ENCODE peak calls at places on chromosomes 16 and 17, in nine cellular contexts. M is epithelial cell of proximal tubule; V is AG04450; X is A549; Y is mammary epithelial cell; D is activated effector memory CD4-positive, alpha-beta T cell treated with Interleukin-2 at 50 U/mL for 16 hours; P is HTR-8/SVneo; Q is endothelial cell; R is stimulated activated CD4-positive, alpha-beta T cell treated with anti-CD3 and anti-CD28 coated beads, Interleukin-15, amount 100 ng/mL, for 48 hours. A is an unnamed sample.

GRCh38 chr16:21590287-21590686 is 9.1 kb upstream of the METTL9 start:
- DNase-seq in M (no peak), V (no peak), X (no peak), Y (no peak), D (no peak), P (no peak), Q (no peak), R (no peak), A (no peak)

GRCh38 chr16:89115216-89115949 is 21.7 kb downstream of the ACSF3 start:
- DNase-seq in M (no peak), V (no peak), X (no peak), Y (peak), D (peak), P (no peak), Q (no peak), R (peak), A (no peak)

GRCh38 chr16:48384982-48385271 is 286 bp downstream of the SIAH1 start:
- DNase-seq in M (no peak), V (no peak), X (no peak), Y (no peak), D (no peak), P (no peak), Q (no peak), R (peak), A (no peak)

GRCh38 chr16:56841233-56841632 is 23.8 kb upstream of the SLC12A3 start:
- DNase-seq in M (no peak), V (no peak), X (no peak), Y (no peak), D (no peak), P (no peak), Q (no peak), R (no peak), A (no peak)

GRCh38 chr16:25627641-25628040 is 64.1 kb upstream of the HS3ST4 start:
- DNase-seq in M (no peak), V (no peak), X (no peak), Y (no peak), D (no peak), P (no peak), Q (no peak), R (no peak), A (no peak)

GRCh38 chr17:7018331-7018964 is 4.4 kb upstream of the BCL6B start:
- DNase-seq in M (no peak), V (no peak), X (no peak), Y (no peak), D (no peak), P (no peak), Q (no peak), R (no peak), A (no peak)

GRCh38 chr17:46984892-46985291 is 5.8 kb upstream of the RPRML start:
- DNase-seq in M (no peak), V (no peak), X (no peak), Y (no peak), D (no peak), P (no peak), Q (no peak), R (no peak), A (no peak)

GRCh38 chr17:36500745-36501225 is 14.3 kb downstream of the ZNHIT3 start:
- DNase-seq in M (no peak), V (no peak), X (no peak), Y (no peak), D (no peak), P (no peak), Q (no peak), R (no peak), A (no peak)

GRCh38 chr17:82320140-82320840 is 2.9 kb upstream of the CD7 start:
- DNase-seq in M (no peak), V (no peak), X (no peak), Y (no peak), D (no peak), P (no peak), Q (no peak), R (no peak), A (peak)

GRCh38 chr17:57370051-57370581 is 113.8 kb downstream of the MSI2 start:
- DNase-seq in M (peak), V (peak), X (peak), Y (peak), D (no peak), P (peak), Q (no peak), R (no peak), A (peak)

GRCh38 chr17:63099420-63099819 is 133.4 kb downstream of the TANC2 start:
- DNase-seq in M (no peak), V (no peak), X (no peak), Y (no peak), D (no peak), P (no peak), Q (no peak), R (no peak), A (no peak)

GRCh38 chr16:83530293-83530692 is 277.5 kb upstream of the HSBP1 start:
- DNase-seq in M (no peak), V (no peak), X (no peak), Y (no peak), D (no peak), P (no peak), Q (no peak), R (no peak), A (no peak)

GRCh38 chr16:70254095-70254964 is 2.6 kb upstream of the EXOSC6 start:
- DNase-seq in M (no peak), V (no peak), X (no peak), Y (no peak), D (no peak), P (no peak), Q (no peak), R (no peak), A (no peak)

GRCh38 chr17:79804856-79805696 is 8.2 kb upstream of the CBX8 start:
- DNase-seq in M (no peak), V (no peak), X (no peak), Y (no peak), D (no peak), P (no peak), Q (no peak), R (no peak), A (no peak)

GRCh38 chr17:15501788-15502187 is 34.4 kb upstream of the CDRT4 start:
- DNase-seq in M (no peak), V (no peak), X (no peak), Y (no peak), D (no peak), P (no peak), Q (no peak), R (no peak), A (no peak)

GRCh38 chr16:2775317-2775716 is 1.8 kb downstream of the ELOB start:
- DNase-seq in M (no peak), V (no peak), X (no peak), Y (no peak), D (no peak), P (no peak), Q (no peak), R (no peak), A (no peak)

GRCh38 chr17:17565471-17566365 is 25.8 kb downstream of the PEMT start:
- DNase-seq in M (no peak), V (no peak), X (no peak), Y (no peak), D (no peak), P (no peak), Q (no peak), R (no peak), A (no peak)

GRCh38 chr17:59161477-59161876 is 5.9 kb downstream of the PRR11 start:
- DNase-seq in M (no peak), V (no peak), X (no peak), Y (no peak), D (no peak), P (no peak), Q (no peak), R (no peak), A (no peak)

GRCh38 chr17:37212184-37212583 is 163.6 kb upstream of the C17orf78 start:
- DNase-seq in M (no peak), V (no peak), X (no peak), Y (no peak), D (no peak), P (no peak), Q (no peak), R (no peak), A (no peak)

GRCh38 chr17:29007456-29008455 is 1.9 kb upstream of the SEZ6 start:
- DNase-seq in M (peak), V (no peak), X (peak), Y (peak), D (no peak), P (peak), Q (no peak), R (no peak), A (no peak)

GRCh38 chr16:6644916-6645315 is 687.7 kb upstream of the RBFOX1 start:
- DNase-seq in M (no peak), V (no peak), X (no peak), Y (no peak), D (no peak), P (no peak), Q (no peak), R (no peak), A (no peak)

GRCh38 chr16:3974751-3975150 is 94.2 kb upstream of the CREBBP start:
- DNase-seq in M (no peak), V (no peak), X (no peak), Y (no peak), D (no peak), P (no peak), Q (no peak), R (no peak), A (no peak)

GRCh38 chr16:59296002-59296401 is 561.9 kb upstream of the GOT2 start:
- DNase-seq in M (no peak), V (no peak), X (no peak), Y (no peak), D (no peak), P (no peak), Q (no peak), R (no peak), A (no peak)

GRCh38 chr17:58572846-58573245 is 58.4 kb upstream of the MTMR4 start:
- DNase-seq in M (no peak), V (no peak), X (no peak), Y (no peak), D (no peak), P (no peak), Q (no peak), R (no peak), A (no peak)

GRCh38 chr17:9239821-9240658 is 218.7 kb downstream of the NTN1 start:
- DNase-seq in M (no peak), V (no peak), X (peak), Y (no peak), D (peak), P (no peak), Q (peak), R (peak), A (no peak)

GRCh38 chr17:79668344-79669250 is 57.7 kb upstream of the RBFOX3 start:
- DNase-seq in M (no peak), V (no peak), X (no peak), Y (no peak), D (no peak), P (no peak), Q (no peak), R (no peak), A (no peak)

GRCh38 chr17:3929181-3929580 is 12.9 kb upstream of the P2RX1 start:
- DNase-seq in M (no peak), V (no peak), X (no peak), Y (no peak), D (no peak), P (no peak), Q (no peak), R (no peak), A (no peak)

GRCh38 chr16:56425439-56425832 is at the start of gene AMFR:
- DNase-seq in M (no peak), V (peak), X (peak), Y (peak), D (peak), P (peak), Q (peak), R (peak), A (peak)

GRCh38 chr17:40953876-40954275 is 12.9 kb downstream of the KRT39 start:
- DNase-seq in M (peak), V (peak), X (no peak), Y (peak), D (no peak), P (peak), Q (no peak), R (peak), A (no peak)

GRCh38 chr17:33202011-33202410 is 91.1 kb downstream of the ASIC2 start:
- DNase-seq in M (no peak), V (no peak), X (no peak), Y (no peak), D (no peak), P (no peak), Q (no peak), R (no peak), A (no peak)

GRCh38 chr16:63652091-63652490 is 1469.8 kb downstream of the CDH11 start:
- DNase-seq in M (no peak), V (no peak), X (no peak), Y (no peak), D (no peak), P (no peak), Q (no peak), R (no peak), A (no peak)

GRCh38 chr16:57373117-57373947 is 1.0 kb downstream of the CX3CL1 start:
- DNase-seq in M (no peak), V (no peak), X (no peak), Y (no peak), D (no peak), P (no peak), Q (no peak), R (no peak), A (no peak)

GRCh38 chr16:2515180-2515803 is 1.5 kb downstream of the ATP6V0C start:
- DNase-seq in M (no peak), V (no peak), X (no peak), Y (no peak), D (no peak), P (no peak), Q (no peak), R (no peak), A (no peak)

GRCh38 chr17:40510328-40510648 is 8.9 kb upstream of the TNS4 start:
- DNase-seq in M (peak), V (no peak), X (peak), Y (peak), D (no peak), P (no peak), Q (no peak), R (no peak), A (no peak)

GRCh38 chr17:66938656-66939055 is 25.9 kb upstream of the CACNG4 start:
- DNase-seq in M (no peak), V (no peak), X (no peak), Y (no peak), D (no peak), P (no peak), Q (no peak), R (no peak), A (no peak)

GRCh38 chr16:1158456-1159324 is 5.8 kb downstream of the CACNA1H start:
- DNase-seq in M (no peak), V (no peak), X (no peak), Y (no peak), D (no peak), P (no peak), Q (no peak), R (no peak), A (no peak)